ENCODE peak calls at places on chromosomes 16 and 17, in six cellular contexts. G is tibial nerve; D is small intestine; F is stimulated activated CD4-positive, alpha-beta T cell treated with anti-CD3 and anti-CD28 coated beads, TNF-alpha, amount 100 ng/mL, for 24 hours; N is mesendoderm; P is heart right ventricle. J is an unnamed sample.
A peak's percentile ranks its signal among the peaks of the same experiment; 100 is the strongest.

GRCh38 chr17:49217651-49218413 is 7.3 kb downstream of the ABI3 start:
- DNase-seq in G (peak; percentile 68), D (peak; percentile 66), F (no peak), N (no peak), P (peak; percentile 53), J (peak; percentile 36)

GRCh38 chr17:67245694-67246397 is 850 bp upstream of the HELZ start:
- DNase-seq in G (no peak), D (peak; percentile 58), F (no peak), N (peak; percentile 89), P (peak; percentile 11), J (peak; percentile 82)

GRCh38 chr17:40363480-40363838 is 1.1 kb downstream of the GJD3 start:
- DNase-seq in G (no peak), D (no peak), F (no peak), N (no peak), P (peak; percentile 43), J (no peak)

GRCh38 chr17:78526231-78527025 is 50.8 kb downstream of the DNAH17 start:
- DNase-seq in G (no peak), D (peak; percentile 75), F (no peak), N (peak; percentile 22), P (no peak), J (peak; percentile 47)

GRCh38 chr17:43721537-43722268 is 36.9 kb downstream of the SOST start:
- DNase-seq in G (no peak), D (no peak), F (no peak), N (peak; percentile 52), P (no peak), J (no peak)

GRCh38 chr16:65122974-65123845 is 1.3 kb upstream of the CDH11 start:
- DNase-seq in G (peak; percentile 62), D (no peak), F (no peak), N (peak; percentile 40), P (peak; percentile 58), J (peak; percentile 14)

GRCh38 chr17:46979023-46979870 is at the start of gene RPRML:
- DNase-seq in G (no peak), D (no peak), F (peak; percentile 9), N (peak; percentile 42), P (no peak), J (peak; percentile 57)

GRCh38 chr17:72539981-72540897 is 419.4 kb downstream of the SOX9 start:
- DNase-seq in G (peak; percentile 68), D (peak; percentile 65), F (peak; percentile 43), N (peak; percentile 84), P (peak; percentile 61), J (peak; percentile 97)

GRCh38 chr16:1678500-1679098 is 520 bp downstream of the JPT2 start:
- DNase-seq in G (peak; percentile 16), D (peak; percentile 63), F (peak; percentile 5), N (peak; percentile 49), P (peak; percentile 17), J (no peak)

GRCh38 chr17:50626037-50626574 is 8.6 kb upstream of the ABCC3 start:
- DNase-seq in G (peak; percentile 52), D (peak; percentile 46), F (peak; percentile 31), N (peak; percentile 89), P (peak; percentile 76), J (peak; percentile 84)

GRCh38 chr17:2050246-2050866 is 4.5 kb upstream of the HIC1 start:
- DNase-seq in G (peak; percentile 57), D (peak; percentile 51), F (no peak), N (peak; percentile 77), P (no peak), J (peak; percentile 70)

GRCh38 chr17:61414141-61414935 is 14.7 kb downstream of the TBX2 start:
- DNase-seq in G (no peak), D (no peak), F (no peak), N (no peak), P (peak; percentile 13), J (no peak)

GRCh38 chr16:5020551-5020950 is 13.2 kb downstream of the NAGPA start:
- DNase-seq in G (no peak), D (no peak), F (no peak), N (no peak), P (no peak), J (no peak)

GRCh38 chr16:83040174-83040573 is 413.4 kb downstream of the CDH13 start:
- DNase-seq in G (no peak), D (no peak), F (no peak), N (no peak), P (no peak), J (no peak)

GRCh38 chr17:62994931-62995330 is 28.9 kb downstream of the TANC2 start:
- DNase-seq in G (no peak), D (no peak), F (no peak), N (peak; percentile 11), P (no peak), J (no peak)

GRCh38 chr17:6536566-6537065 is 19.7 kb downstream of the PITPNM3 start:
- DNase-seq in G (no peak), D (no peak), F (no peak), N (no peak), P (no peak), J (no peak)

GRCh38 chr17:65190467-65191095 is 53.4 kb downstream of the RGS9 start:
- DNase-seq in G (no peak), D (no peak), F (no peak), N (no peak), P (no peak), J (no peak)

GRCh38 chr17:65531508-65532431 is 29.7 kb downstream of the AXIN2 start:
- DNase-seq in G (peak; percentile 22), D (peak; percentile 38), F (no peak), N (peak; percentile 91), P (peak; percentile 39), J (peak; percentile 61)

GRCh38 chr16:85883813-85884212 is 15.1 kb upstream of the IRF8 start:
- DNase-seq in G (no peak), D (no peak), F (no peak), N (no peak), P (no peak), J (no peak)

GRCh38 chr16:87243383-87243964 is 73.7 kb downstream of the C16orf95 start:
- DNase-seq in G (no peak), D (no peak), F (no peak), N (no peak), P (no peak), J (no peak)

GRCh38 chr16:29182501-29182900 is 197.6 kb downstream of the LAT start:
- DNase-seq in G (no peak), D (no peak), F (no peak), N (no peak), P (peak; percentile 60), J (no peak)

GRCh38 chr17:83109793-83110645 is 30.6 kb downstream of the METRNL start:
- DNase-seq in G (peak; percentile 83), D (peak; percentile 62), F (no peak), N (peak; percentile 62), P (peak; percentile 86), J (peak; percentile 69)

GRCh38 chr17:149231-149630 is 11.9 kb downstream of the SCGB1C2 start:
- DNase-seq in G (no peak), D (no peak), F (no peak), N (no peak), P (no peak), J (no peak)

GRCh38 chr17:80805032-80805751 is 186.4 kb upstream of the CHMP6 start:
- DNase-seq in G (no peak), D (no peak), F (no peak), N (peak; percentile 40), P (no peak), J (no peak)

GRCh38 chr16:50185005-50185505 is 31.9 kb downstream of the TENT4B start:
- DNase-seq in G (no peak), D (peak; percentile 86), F (no peak), N (no peak), P (no peak), J (no peak)

GRCh38 chr17:76561799-76562268 is 22.0 kb downstream of the PRCD start:
- DNase-seq in G (no peak), D (no peak), F (no peak), N (no peak), P (no peak), J (no peak)

J was measured in iPS-NIHi11.